ENCODE peak calls at places on chromosomes 7 and 10, in nine cellular contexts. One of them, this sample, is unnamed.
A peak's percentile ranks its signal among the peaks of the same experiment; 100 is the strongest.

GRCh38 chr7:13724631-13725566 is 264.6 kb downstream of the ETV1 start:
- DNase-seq in mucosa of gallbladder: no peak
- DNase-seq in lung microvascular endothelial cell: no peak
- DNase-seq in RKO: no peak
- DNase-seq in T-cell: no peak
- DNase-seq in HS-27A: no peak
- DNase-seq in HepG2: no peak
- DNase-seq in stimulated activated CD4-positive, alpha-beta T cell treated with anti-CD3 and anti-CD28 coated beads, Interleukin-4, amount 100 ng/mL, for 1 hour: no peak
- DNase-seq in B cell: no peak
- DNase-seq in this sample: no peak

GRCh38 chr10:133357293-133358151 is at the start of gene FUOM:
- DNase-seq in RKO: no peak
- DNase-seq in stimulated activated CD4-positive, alpha-beta T cell treated with anti-CD3 and anti-CD28 coated beads, Interleukin-4, amount 100 ng/mL, for 1 hour: peak; percentile 75
- DNase-seq in mucosa of gallbladder: no peak
- DNase-seq in HS-27A: no peak
- DNase-seq in T-cell: peak; percentile 65
- DNase-seq in HepG2: peak; percentile 79
- DNase-seq in B cell: peak; percentile 84
- DNase-seq in lung microvascular endothelial cell: peak; percentile 65
- DNase-seq in this sample: peak; percentile 88

GRCh38 chr10:28387141-28387540 is 84.3 kb upstream of the MPP7 start:
- DNase-seq in lung microvascular endothelial cell: no peak
- DNase-seq in stimulated activated CD4-positive, alpha-beta T cell treated with anti-CD3 and anti-CD28 coated beads, Interleukin-4, amount 100 ng/mL, for 1 hour: no peak
- DNase-seq in T-cell: no peak
- DNase-seq in mucosa of gallbladder: no peak
- DNase-seq in B cell: no peak
- DNase-seq in HS-27A: no peak
- DNase-seq in HepG2: no peak
- DNase-seq in RKO: no peak
- DNase-seq in this sample: no peak

GRCh38 chr7:90629306-90629918 is 33.3 kb downstream of the CDK14 start:
- DNase-seq in lung microvascular endothelial cell: peak; percentile 66
- DNase-seq in T-cell: no peak
- DNase-seq in RKO: peak; percentile 72
- DNase-seq in mucosa of gallbladder: no peak
- DNase-seq in stimulated activated CD4-positive, alpha-beta T cell treated with anti-CD3 and anti-CD28 coated beads, Interleukin-4, amount 100 ng/mL, for 1 hour: no peak
- DNase-seq in HepG2: peak; percentile 46
- DNase-seq in HS-27A: no peak
- DNase-seq in B cell: peak; percentile 69
- DNase-seq in this sample: no peak

GRCh38 chr10:4527281-4527960 is 298.6 kb upstream of the AKR1E2 start:
- DNase-seq in lung microvascular endothelial cell: no peak
- DNase-seq in RKO: no peak
- DNase-seq in mucosa of gallbladder: no peak
- DNase-seq in stimulated activated CD4-positive, alpha-beta T cell treated with anti-CD3 and anti-CD28 coated beads, Interleukin-4, amount 100 ng/mL, for 1 hour: no peak
- DNase-seq in HepG2: no peak
- DNase-seq in HS-27A: peak; percentile 47
- DNase-seq in T-cell: no peak
- DNase-seq in B cell: no peak
- DNase-seq in this sample: no peak

GRCh38 chr7:82805527-82805960 is 357.1 kb downstream of the PCLO start:
- DNase-seq in HepG2: peak; percentile 1
- DNase-seq in RKO: peak; percentile 91
- DNase-seq in T-cell: no peak
- DNase-seq in lung microvascular endothelial cell: peak; percentile 39
- DNase-seq in mucosa of gallbladder: no peak
- DNase-seq in HS-27A: peak; percentile 69
- DNase-seq in B cell: no peak
- DNase-seq in stimulated activated CD4-positive, alpha-beta T cell treated with anti-CD3 and anti-CD28 coated beads, Interleukin-4, amount 100 ng/mL, for 1 hour: no peak
- DNase-seq in this sample: no peak

GRCh38 chr7:38311329-38311937 is 38.0 kb upstream of the TARP start:
- DNase-seq in HS-27A: no peak
- DNase-seq in mucosa of gallbladder: no peak
- DNase-seq in HepG2: no peak
- DNase-seq in RKO: no peak
- DNase-seq in T-cell: no peak
- DNase-seq in stimulated activated CD4-positive, alpha-beta T cell treated with anti-CD3 and anti-CD28 coated beads, Interleukin-4, amount 100 ng/mL, for 1 hour: peak; percentile 6
- DNase-seq in B cell: peak; percentile 26
- DNase-seq in lung microvascular endothelial cell: peak; percentile 21
- DNase-seq in this sample: no peak

GRCh38 chr7:74138945-74139843 is 35.0 kb upstream of the EIF4H start:
- DNase-seq in mucosa of gallbladder: no peak
- DNase-seq in T-cell: no peak
- DNase-seq in HepG2: no peak
- DNase-seq in stimulated activated CD4-positive, alpha-beta T cell treated with anti-CD3 and anti-CD28 coated beads, Interleukin-4, amount 100 ng/mL, for 1 hour: no peak
- DNase-seq in RKO: no peak
- DNase-seq in HS-27A: no peak
- DNase-seq in B cell: no peak
- DNase-seq in lung microvascular endothelial cell: no peak
- DNase-seq in this sample: no peak

GRCh38 chr10:102009801-102010425 is 46.1 kb downstream of the ARMH3 start:
- DNase-seq in lung microvascular endothelial cell: peak; percentile 80
- DNase-seq in RKO: peak; percentile 96
- DNase-seq in stimulated activated CD4-positive, alpha-beta T cell treated with anti-CD3 and anti-CD28 coated beads, Interleukin-4, amount 100 ng/mL, for 1 hour: no peak
- DNase-seq in T-cell: peak; percentile 1
- DNase-seq in HepG2: peak; percentile 85
- DNase-seq in HS-27A: peak; percentile 50
- DNase-seq in B cell: peak; percentile 78
- DNase-seq in mucosa of gallbladder: peak; percentile 75
- DNase-seq in this sample: no peak

GRCh38 chr10:33396279-33396678 is 61.8 kb upstream of the NRP1 start:
- DNase-seq in HepG2: no peak
- DNase-seq in mucosa of gallbladder: no peak
- DNase-seq in RKO: no peak
- DNase-seq in stimulated activated CD4-positive, alpha-beta T cell treated with anti-CD3 and anti-CD28 coated beads, Interleukin-4, amount 100 ng/mL, for 1 hour: no peak
- DNase-seq in lung microvascular endothelial cell: no peak
- DNase-seq in HS-27A: no peak
- DNase-seq in B cell: no peak
- DNase-seq in T-cell: no peak
- DNase-seq in this sample: no peak

GRCh38 chr7:20062932-20063331 is 154.3 kb downstream of the MACC1 start:
- DNase-seq in HS-27A: no peak
- DNase-seq in T-cell: no peak
- DNase-seq in lung microvascular endothelial cell: no peak
- DNase-seq in HepG2: no peak
- DNase-seq in stimulated activated CD4-positive, alpha-beta T cell treated with anti-CD3 and anti-CD28 coated beads, Interleukin-4, amount 100 ng/mL, for 1 hour: no peak
- DNase-seq in RKO: no peak
- DNase-seq in B cell: no peak
- DNase-seq in mucosa of gallbladder: no peak
- DNase-seq in this sample: no peak

GRCh38 chr10:129031233-129032150 is 435.5 kb upstream of the MGMT start:
- DNase-seq in stimulated activated CD4-positive, alpha-beta T cell treated with anti-CD3 and anti-CD28 coated beads, Interleukin-4, amount 100 ng/mL, for 1 hour: peak; percentile 54
- DNase-seq in RKO: peak; percentile 38
- DNase-seq in mucosa of gallbladder: peak; percentile 44
- DNase-seq in HepG2: peak; percentile 15
- DNase-seq in T-cell: peak; percentile 26
- DNase-seq in lung microvascular endothelial cell: peak; percentile 84
- DNase-seq in B cell: peak; percentile 38
- DNase-seq in HS-27A: no peak
- DNase-seq in this sample: peak; percentile 77

GRCh38 chr10:124978376-124978725 is 36.4 kb downstream of the ZRANB1 start:
- DNase-seq in B cell: no peak
- DNase-seq in lung microvascular endothelial cell: no peak
- DNase-seq in HS-27A: no peak
- DNase-seq in mucosa of gallbladder: no peak
- DNase-seq in RKO: no peak
- DNase-seq in stimulated activated CD4-positive, alpha-beta T cell treated with anti-CD3 and anti-CD28 coated beads, Interleukin-4, amount 100 ng/mL, for 1 hour: no peak
- DNase-seq in HepG2: no peak
- DNase-seq in T-cell: no peak
- DNase-seq in this sample: no peak